ENCODE peak calls at places on chromosome 9, in six cellular contexts. D is GM12878, W is suprapubic skin, B is H1, U is A549, R is sigmoid colon. X is an unnamed sample.

GRCh38 chr9:79693750-79694149 is 122.0 kb downstream of the TLE4 start:
- DNase-seq in D (no peak), U (no peak), W (no peak), R (no peak), B (no peak), X (no peak)

GRCh38 chr9:131837316-131837715 is 97.4 kb upstream of the RAPGEF1 start:
- DNase-seq in D (no peak), U (peak; percentile 36), R (no peak), B (no peak), W (no peak), X (peak; percentile 40)

GRCh38 chr9:93114169-93114983 is 18.4 kb downstream of the CARD19 start:
- DNase-seq in D (no peak), W (peak; percentile 66), U (no peak), B (no peak), R (peak; percentile 66), X (no peak)

GRCh38 chr9:71748280-71748743 is 20.0 kb downstream of the CEMIP2 start:
- DNase-seq in R (no peak), B (no peak), U (no peak), D (no peak), W (no peak), X (no peak)

GRCh38 chr9:19994296-19994695 is 205.5 kb upstream of the SLC24A2 start:
- DNase-seq in D (no peak), U (no peak), R (no peak), B (no peak), W (no peak), X (no peak)

GRCh38 chr9:26870292-26870691 is 22.3 kb downstream of the CAAP1 start:
- DNase-seq in D (no peak), R (no peak), B (no peak), W (no peak), U (peak; percentile 12), X (no peak)

GRCh38 chr9:79592736-79593493 is 21.1 kb downstream of the TLE4 start:
- DNase-seq in U (no peak), D (no peak), R (no peak), W (no peak), B (no peak), X (no peak)

GRCh38 chr9:16422114-16422513 is 448.4 kb downstream of the BNC2 start:
- DNase-seq in B (no peak), D (no peak), U (no peak), R (no peak), W (no peak), X (no peak)

GRCh38 chr9:107222020-107222522 is 61.0 kb upstream of the RAD23B start:
- DNase-seq in R (no peak), W (no peak), B (no peak), U (no peak), D (no peak), X (no peak)

GRCh38 chr9:69453746-69454145 is 128.7 kb downstream of the ENTREP1 start:
- DNase-seq in D (no peak), B (no peak), W (no peak), R (no peak), U (no peak), X (no peak)

GRCh38 chr9:94916956-94917355 is 190.5 kb downstream of the AOPEP start:
- DNase-seq in D (no peak), W (no peak), U (no peak), R (no peak), B (no peak), X (no peak)

GRCh38 chr9:133347985-133348762 is at the start of the genes MED22 and RPL7A:
- DNase-seq in B (peak; percentile 77), U (peak; percentile 90), D (peak; percentile 91), R (peak; percentile 97), W (peak; percentile 94), X (peak; percentile 94)
- TF ChIP-seq EP300 in B (no peak), U (no peak), D (no peak), R (no peak), W (no peak), X (no peak)

GRCh38 chr9:91074866-91075265 is 273.2 kb downstream of the SYK start:
- DNase-seq in R (no peak), U (no peak), B (no peak), W (no peak), D (no peak), X (no peak)

GRCh38 chr9:91075279-91075678 is 273.7 kb downstream of the SYK start:
- DNase-seq in D (no peak), U (no peak), B (no peak), R (no peak), W (no peak), X (no peak)

GRCh38 chr9:91073049-91073810 is 271.6 kb downstream of the SYK start:
- DNase-seq in U (no peak), W (no peak), D (no peak), R (no peak), B (no peak), X (no peak)

GRCh38 chr9:91073811-91074771 is 272.5 kb downstream of the SYK start:
- DNase-seq in R (no peak), D (no peak), W (no peak), U (no peak), B (no peak), X (no peak)

GRCh38 chr9:91071185-91071990 is 269.8 kb downstream of the SYK start:
- DNase-seq in W (no peak), R (no peak), D (no peak), B (no peak), U (no peak), X (no peak)
- TF ChIP-seq EP300 in W (no peak), R (no peak), D (no peak), B (no peak), U (no peak), X (no peak)

DNA sequence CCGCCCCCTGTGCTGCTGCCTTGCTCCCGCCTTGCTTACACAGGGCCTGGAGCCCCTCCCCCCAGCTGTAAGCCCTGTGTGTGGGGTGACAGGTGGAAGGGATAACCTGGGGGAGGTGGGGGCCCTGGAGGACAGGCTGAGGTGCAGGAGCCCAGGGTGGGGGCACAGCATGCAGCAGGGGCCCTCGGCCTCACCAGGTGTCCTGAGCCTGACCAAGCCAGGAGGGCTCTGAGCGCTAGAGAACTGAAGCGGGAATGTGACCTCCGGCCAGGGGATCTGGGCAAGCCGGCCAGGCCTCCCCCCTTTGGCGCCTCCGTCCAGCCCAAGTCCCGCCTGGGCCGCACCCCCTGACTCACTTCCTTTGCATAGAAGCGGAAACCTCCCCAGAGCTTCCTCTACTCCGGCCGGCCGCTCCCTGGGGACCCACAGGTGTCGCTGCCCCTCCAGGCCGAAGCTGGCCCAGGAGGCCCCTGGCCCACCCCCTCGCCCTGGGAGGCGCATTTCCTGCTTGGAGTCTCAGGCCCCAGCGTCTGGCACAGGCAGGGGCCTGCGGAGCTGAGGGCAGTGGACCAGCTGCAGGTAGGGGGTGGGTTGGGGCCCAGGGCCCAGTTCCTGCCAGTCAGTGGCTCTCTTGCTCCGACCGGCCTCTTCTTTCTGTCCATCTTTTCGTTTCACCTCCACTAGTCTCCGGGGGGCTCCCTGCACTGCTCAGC is at the start of gene TOR4A:
- DNase-seq in D (peak; percentile 42), W (peak; percentile 90), R (peak; percentile 91), B (no peak), U (peak; percentile 89), X (peak; percentile 92)
- TF ChIP-seq EP300 in D (no peak), W (no peak), R (no peak), B (no peak), U (peak; percentile 15), X (no peak)

GRCh38 chr9:87725356-87725899 is 491 bp upstream of the CTSL start:
- DNase-seq in D (no peak), W (no peak), B (no peak), U (peak; percentile 42), R (peak; percentile 81), X (no peak)

GRCh38 chr9:87722393-87722792 is 3.5 kb upstream of the CTSL start:
- DNase-seq in U (no peak), R (no peak), W (no peak), B (no peak), D (no peak), X (no peak)

DNA sequence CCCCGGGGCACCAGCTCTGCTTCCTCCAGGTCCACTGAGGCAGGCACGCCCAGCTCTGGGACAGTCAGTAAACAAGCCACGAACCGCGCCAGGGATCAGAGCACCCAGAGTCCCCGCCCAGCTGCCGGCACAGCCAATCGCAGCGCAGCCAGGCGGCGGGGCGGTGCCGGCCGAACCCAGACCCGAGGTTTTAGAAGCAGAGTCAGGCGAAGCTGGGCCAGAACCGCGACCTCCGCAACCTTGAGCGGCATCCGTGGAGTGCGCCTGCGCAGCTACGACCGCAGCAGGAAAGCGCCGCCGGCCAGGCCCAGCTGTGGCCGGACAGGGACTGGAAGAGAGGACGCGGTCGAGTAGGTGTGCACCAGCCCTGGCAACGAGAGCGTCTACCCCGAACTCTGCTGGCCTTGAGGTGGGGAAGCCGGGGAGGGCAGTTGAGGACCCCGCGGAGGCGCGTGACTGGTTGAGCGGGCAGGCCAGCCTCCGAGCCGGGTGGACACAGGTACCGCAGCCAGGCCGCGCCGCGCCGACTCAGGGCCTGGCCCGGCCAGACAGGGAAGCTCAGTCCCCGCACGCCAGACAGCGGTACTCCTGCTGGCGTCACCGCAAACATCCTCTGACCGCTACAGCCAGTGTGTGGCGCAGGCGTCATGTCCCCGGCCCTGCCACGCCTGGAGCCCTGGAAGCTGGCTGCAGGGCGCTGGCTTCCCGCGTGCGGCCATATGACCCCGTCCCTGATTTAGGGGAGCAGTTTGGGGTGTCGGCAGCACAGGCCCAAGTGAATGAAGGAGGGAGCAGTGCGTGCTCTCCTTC is at the start of gene CTSL:
- DNase-seq in D (no peak), B (peak; percentile 85), W (peak; percentile 95), R (peak; percentile 98), U (peak; percentile 89), X (peak; percentile 85)
- TF ChIP-seq EP300 in D (no peak), B (no peak), W (no peak), R (no peak), U (no peak), X (no peak)

GRCh38 chr9:97982191-97982718 is 886 bp upstream of the ANP32B start:
- DNase-seq in R (no peak), W (no peak), D (no peak), U (no peak), B (no peak), X (no peak)

GRCh38 chr9:97984188-97985057 is 1.3 kb downstream of the ANP32B start:
- DNase-seq in B (no peak), U (peak; percentile 66), W (peak; percentile 88), R (peak; percentile 93), D (peak; percentile 9), X (peak; percentile 81)

GRCh38 chr9:97983524-97984187 is 515 bp downstream of the ANP32B start:
- DNase-seq in B (no peak), D (no peak), R (peak; percentile 80), U (peak; percentile 46), W (peak; percentile 77), X (peak; percentile 59)

GRCh38 chr9:97981828-97982164 is 1.3 kb upstream of the ANP32B start:
- DNase-seq in D (no peak), W (no peak), U (no peak), B (no peak), R (no peak), X (no peak)

GRCh38 chr9:97982719-97983523 is at the start of gene ANP32B:
- DNase-seq in W (peak; percentile 95), D (peak; percentile 44), B (peak; percentile 46), R (peak; percentile 96), U (peak; percentile 72), X (peak; percentile 94)
- TF ChIP-seq EP300 in W (no peak), D (no peak), B (no peak), R (no peak), U (no peak), X (no peak)

X was measured in stomach.